ENCODE peak calls at places on chromosomes 13 and 19, in five cellular contexts. Z, H, K, T and E are unnamed samples.

GRCh38 chr13:50650936-50651638 is 192.4 kb downstream of the DLEU7 start:
- DNase-seq in Z (peak), H (no peak), K (no peak), T (no peak), E (peak)

GRCh38 chr13:29402168-29402621 is 193.3 kb downstream of the SLC7A1 start:
- DNase-seq in Z (peak), H (no peak), K (no peak), T (no peak), E (peak)

GRCh38 chr19:38557205-38557799 is 60.5 kb downstream of the MAP4K1 start:
- DNase-seq in Z (no peak), H (no peak), K (no peak), T (no peak), E (no peak)

GRCh38 chr19:38917516-38917915 is 5.5 kb upstream of the CCER2 start:
- DNase-seq in Z (no peak), H (no peak), K (no peak), T (no peak), E (no peak)

GRCh38 chr13:94061316-94061715 is 418.2 kb downstream of the DCT start:
- DNase-seq in Z (peak), H (no peak), K (no peak), T (no peak), E (peak)

GRCh38 chr19:13887529-13887928 is 10.6 kb downstream of the NANOS3 start:
- DNase-seq in Z (no peak), H (no peak), K (no peak), T (no peak), E (peak)

GRCh38 chr13:49053215-49053614 is 77.5 kb downstream of the FNDC3A start:
- DNase-seq in Z (no peak), H (no peak), K (no peak), T (no peak), E (no peak)

GRCh38 chr19:43782689-43783231 is 2.0 kb upstream of the KCNN4 start:
- DNase-seq in Z (no peak), H (no peak), K (no peak), T (no peak), E (no peak)

GRCh38 chr13:79392882-79393563 is 13.0 kb downstream of the RBM26 start:
- DNase-seq in Z (peak), H (no peak), K (no peak), T (peak), E (peak)

GRCh38 chr19:38883286-38883685 is 5.2 kb upstream of the RINL start:
- DNase-seq in Z (no peak), H (no peak), K (no peak), T (no peak), E (no peak)

GRCh38 chr19:1490020-1490310 is 185 bp downstream of the PCSK4 start:
- DNase-seq in Z (no peak), H (no peak), K (no peak), T (no peak), E (no peak)

GRCh38 chr13:35552172-35552844 is 75.8 kb upstream of the MAB21L1 start:
- DNase-seq in Z (peak), H (no peak), K (no peak), T (no peak), E (no peak)

GRCh38 chr13:113654591-113655357 is 3.2 kb downstream of the ATP4B start:
- DNase-seq in Z (no peak), H (no peak), K (peak), T (no peak), E (no peak)

GRCh38 chr19:32921624-32922023 is 50.1 kb downstream of the CEP89 start:
- DNase-seq in Z (no peak), H (no peak), K (no peak), T (no peak), E (no peak)

GRCh38 chr19:42532881-42533280 is 4.6 kb upstream of the CEACAM1 start:
- DNase-seq in Z (no peak), H (no peak), K (no peak), T (no peak), E (no peak)

GRCh38 chr13:45015300-45015699 is 26.0 kb downstream of the GPALPP1 start:
- DNase-seq in Z (peak), H (no peak), K (no peak), T (no peak), E (no peak)

GRCh38 chr19:57947419-57948134 is at the start of gene ZNF256:
- DNase-seq in Z (peak), H (peak), K (peak), T (peak), E (peak)

GRCh38 chr19:14944456-14944855 is 3.2 kb downstream of the OR7C2 start:
- DNase-seq in Z (no peak), H (no peak), K (no peak), T (no peak), E (no peak)

GRCh38 chr19:14516746-14517438 is 1.3 kb downstream of the DNAJB1 start:
- DNase-seq in Z (no peak), H (no peak), K (no peak), T (no peak), E (no peak)

GRCh38 chr13:84651288-84651687 is 769.0 kb upstream of the SLITRK1 start:
- DNase-seq in Z (peak), H (no peak), K (no peak), T (no peak), E (peak)

GRCh38 chr13:94552095-94552494 is 43.9 kb downstream of the TGDS start:
- DNase-seq in Z (no peak), H (no peak), K (no peak), T (no peak), E (no peak)

GRCh38 chr19:39342647-39343305 is 555 bp downstream of the SAMD4B start:
- DNase-seq in Z (no peak), H (no peak), K (no peak), T (no peak), E (peak)

GRCh38 chr13:40388617-40389016 is 277.8 kb downstream of the FOXO1 start:
- DNase-seq in Z (no peak), H (no peak), K (no peak), T (peak), E (peak)

GRCh38 chr13:34156841-34157365 is 339.0 kb downstream of the RFC3 start:
- DNase-seq in Z (peak), H (peak), K (no peak), T (no peak), E (peak)

GRCh38 chr19:51971624-51972023 is 15.0 kb downstream of the ZNF350 start:
- DNase-seq in Z (peak), H (peak), K (no peak), T (peak), E (peak)

GRCh38 chr19:4174895-4175668 is 7.3 kb downstream of the SIRT6 start:
- DNase-seq in Z (no peak), H (no peak), K (no peak), T (no peak), E (no peak)

GRCh38 chr19:58001895-58002369 is 688 bp downstream of the ZNF606 start:
- DNase-seq in Z (peak), H (peak), K (no peak), T (no peak), E (peak)